ENCODE peak calls at places on chromosomes 3 and 15, in four cellular contexts. I, D, S and O are unnamed samples.

GRCh38 chr3:17979248-17979647 is 236.8 kb upstream of the TBC1D5 start:
- DNase-seq in I (no peak), D (no peak), S (no peak), O (no peak)

GRCh38 chr15:28977377-28978010 is 91.7 kb downstream of the APBA2 start:
- DNase-seq in I (no peak), D (no peak), S (no peak), O (no peak)

GRCh38 chr3:33212406-33212805 is 6.2 kb downstream of the SUSD5 start:
- DNase-seq in I (no peak), D (no peak), S (no peak), O (no peak)

GRCh38 chr3:72171946-72172345 is 387.0 kb upstream of the PROK2 start:
- DNase-seq in I (no peak), D (no peak), S (no peak), O (no peak)

GRCh38 chr3:53236112-53236841 is 19.5 kb downstream of the TKT start:
- DNase-seq in I (peak; percentile 50), D (no peak), S (peak; percentile 52), O (no peak)

GRCh38 chr15:94670436-94671034 is 439.2 kb downstream of the MCTP2 start:
- DNase-seq in I (peak; percentile 30), D (no peak), S (peak; percentile 39), O (no peak)

GRCh38 chr3:190718691-190719090 is 143.8 kb downstream of the GMNC start:
- DNase-seq in I (no peak), D (no peak), S (no peak), O (no peak)

GRCh38 chr3:13352621-13353131 is 67.4 kb downstream of the NUP210 start:
- DNase-seq in I (peak; percentile 94), D (no peak), S (no peak), O (no peak)

GRCh38 chr3:159293493-159293892 is 491.6 kb downstream of the MFSD1 start:
- DNase-seq in I (no peak), D (no peak), S (no peak), O (no peak)

GRCh38 chr3:194176274-194176991 is 40.5 kb downstream of the HES1 start:
- DNase-seq in I (no peak), D (no peak), S (no peak), O (peak; percentile 45)

GRCh38 chr15:47728886-47729285 is 11.6 kb downstream of the SEMA6D start:
- DNase-seq in I (no peak), D (no peak), S (no peak), O (no peak)

GRCh38 chr15:40471105-40471777 is 457 bp downstream of the CHST14 start:
- DNase-seq in I (peak; percentile 95), D (no peak), S (no peak), O (peak; percentile 42)
- TF ChIP-seq NR2C2 in I (no peak), D (no peak), S (no peak), O (no peak)

GRCh38 chr3:104629038-104629437 is 737.7 kb upstream of the ALCAM start:
- DNase-seq in I (no peak), D (no peak), S (no peak), O (no peak)
- TF ChIP-seq NR2C2 in I (no peak), D (no peak), S (no peak), O (no peak)

GRCh38 chr3:103295974-103296570 is 861.3 kb downstream of the ZPLD1 start:
- DNase-seq in I (no peak), D (no peak), S (peak; percentile 5), O (no peak)
- TF ChIP-seq NR2C2 in I (no peak), D (no peak), S (no peak), O (no peak)

GRCh38 chr15:72358532-72359180 is 17.2 kb downstream of the HEXA start:
- DNase-seq in I (no peak), D (no peak), S (peak; percentile 83), O (no peak)
- TF ChIP-seq NR2C2 in I (no peak), D (no peak), S (no peak), O (no peak)

GRCh38 chr15:33402640-33403039 is 91.9 kb downstream of the RYR3 start:
- DNase-seq in I (no peak), D (no peak), S (no peak), O (no peak)

GRCh38 chr15:33400941-33401340 is 90.2 kb downstream of the RYR3 start:
- DNase-seq in I (no peak), D (no peak), S (no peak), O (no peak)

GRCh38 chr15:33405096-33405495 is 94.3 kb downstream of the RYR3 start:
- DNase-seq in I (no peak), D (no peak), S (no peak), O (no peak)
- TF ChIP-seq NR2C2 in I (no peak), D (no peak), S (no peak), O (no peak)